ENCODE peak calls at places on chromosomes 5 and 9, in eight cellular contexts. One of them, this sample, is unnamed.

GRCh38 chr9:96564217-96564616 is 55.4 kb downstream of the CDC14B start:
- DNase-seq in psoas muscle: no peak
- DNase-seq in transverse colon: no peak
- DNase-seq in GM12878: no peak
- DNase-seq in Caco-2: no peak
- DNase-seq in aorta: no peak
- DNase-seq in CD4-positive, alpha-beta memory T cell: no peak
- DNase-seq in mucosa of descending colon: no peak
- DNase-seq in this sample: no peak

GRCh38 chr9:120386390-120387131 is 193.4 kb downstream of the CDK5RAP2 start:
- DNase-seq in psoas muscle: no peak
- DNase-seq in transverse colon: no peak
- DNase-seq in GM12878: no peak
- DNase-seq in Caco-2: no peak
- DNase-seq in aorta: no peak
- DNase-seq in CD4-positive, alpha-beta memory T cell: no peak
- DNase-seq in mucosa of descending colon: peak; percentile 14
- DNase-seq in this sample: no peak

GRCh38 chr5:9924614-9925013 is 294.5 kb upstream of the TAS2R1 start:
- DNase-seq in psoas muscle: no peak
- DNase-seq in transverse colon: no peak
- DNase-seq in GM12878: peak; percentile 46
- DNase-seq in Caco-2: no peak
- DNase-seq in aorta: no peak
- DNase-seq in CD4-positive, alpha-beta memory T cell: no peak
- DNase-seq in mucosa of descending colon: no peak
- DNase-seq in this sample: no peak

GRCh38 chr5:147481376-147481775 is 28.5 kb downstream of the DPYSL3 start:
- DNase-seq in psoas muscle: no peak
- DNase-seq in transverse colon: no peak
- DNase-seq in GM12878: no peak
- DNase-seq in Caco-2: no peak
- DNase-seq in aorta: no peak
- DNase-seq in CD4-positive, alpha-beta memory T cell: no peak
- DNase-seq in mucosa of descending colon: no peak
- DNase-seq in this sample: no peak

GRCh38 chr9:5644522-5644921 is 15.6 kb downstream of the RIC1 start:
- DNase-seq in psoas muscle: no peak
- DNase-seq in transverse colon: no peak
- DNase-seq in GM12878: no peak
- DNase-seq in Caco-2: no peak
- DNase-seq in aorta: no peak
- DNase-seq in CD4-positive, alpha-beta memory T cell: no peak
- DNase-seq in mucosa of descending colon: no peak
- DNase-seq in this sample: no peak

GRCh38 chr9:21964925-21965385 is 29.2 kb downstream of the CDKN2A start:
- DNase-seq in psoas muscle: no peak
- DNase-seq in transverse colon: peak; percentile 48
- DNase-seq in GM12878: no peak
- DNase-seq in Caco-2: no peak
- DNase-seq in aorta: peak; percentile 71
- DNase-seq in CD4-positive, alpha-beta memory T cell: peak; percentile 60
- DNase-seq in mucosa of descending colon: peak; percentile 53
- DNase-seq in this sample: no peak

GRCh38 chr5:120502531-120502930 is 38.4 kb downstream of the PRR16 start:
- DNase-seq in psoas muscle: no peak
- DNase-seq in transverse colon: no peak
- DNase-seq in GM12878: no peak
- DNase-seq in Caco-2: no peak
- DNase-seq in aorta: no peak
- DNase-seq in CD4-positive, alpha-beta memory T cell: no peak
- DNase-seq in mucosa of descending colon: no peak
- DNase-seq in this sample: no peak

GRCh38 chr5:101843055-101843454 is 453.0 kb downstream of the SLCO4C1 start:
- DNase-seq in psoas muscle: no peak
- DNase-seq in transverse colon: no peak
- DNase-seq in GM12878: no peak
- DNase-seq in Caco-2: no peak
- DNase-seq in aorta: no peak
- DNase-seq in CD4-positive, alpha-beta memory T cell: no peak
- DNase-seq in mucosa of descending colon: no peak
- DNase-seq in this sample: no peak

GRCh38 chr9:9177081-9177480 is 1377.5 kb upstream of the DMAC1 start:
- DNase-seq in psoas muscle: no peak
- DNase-seq in transverse colon: no peak
- DNase-seq in GM12878: no peak
- DNase-seq in Caco-2: no peak
- DNase-seq in aorta: no peak
- DNase-seq in CD4-positive, alpha-beta memory T cell: no peak
- DNase-seq in mucosa of descending colon: no peak
- DNase-seq in this sample: no peak

GRCh38 chr9:98455957-98456621 is 200.6 kb upstream of the TBC1D2 start:
- DNase-seq in psoas muscle: no peak
- DNase-seq in transverse colon: no peak
- DNase-seq in GM12878: no peak
- DNase-seq in Caco-2: no peak
- DNase-seq in aorta: no peak
- DNase-seq in CD4-positive, alpha-beta memory T cell: no peak
- DNase-seq in mucosa of descending colon: no peak
- DNase-seq in this sample: no peak

GRCh38 chr5:105752801-105753200 is 1917.9 kb downstream of the EFNA5 start:
- DNase-seq in psoas muscle: no peak
- DNase-seq in transverse colon: no peak
- DNase-seq in GM12878: no peak
- DNase-seq in Caco-2: no peak
- DNase-seq in aorta: no peak
- DNase-seq in CD4-positive, alpha-beta memory T cell: no peak
- DNase-seq in mucosa of descending colon: no peak
- DNase-seq in this sample: no peak

GRCh38 chr9:93260290-93261066 is 76.5 kb downstream of the WNK2 start:
- DNase-seq in psoas muscle: peak; percentile 5
- DNase-seq in transverse colon: peak; percentile 5
- DNase-seq in GM12878: no peak
- DNase-seq in Caco-2: no peak
- DNase-seq in aorta: peak; percentile 67
- DNase-seq in CD4-positive, alpha-beta memory T cell: no peak
- DNase-seq in mucosa of descending colon: no peak
- DNase-seq in this sample: peak; percentile 56

GRCh38 chr9:88922091-88922490 is 69.2 kb upstream of the S1PR3 start:
- DNase-seq in psoas muscle: no peak
- DNase-seq in transverse colon: peak; percentile 29
- DNase-seq in GM12878: peak; percentile 13
- DNase-seq in Caco-2: no peak
- DNase-seq in aorta: no peak
- DNase-seq in CD4-positive, alpha-beta memory T cell: peak; percentile 53
- DNase-seq in mucosa of descending colon: peak; percentile 19
- DNase-seq in this sample: no peak

GRCh38 chr5:43603535-43604363 is 769 bp downstream of the NNT start:
- DNase-seq in psoas muscle: peak; percentile 83
- DNase-seq in transverse colon: peak; percentile 78
- DNase-seq in GM12878: peak; percentile 55
- DNase-seq in Caco-2: no peak
- DNase-seq in aorta: peak; percentile 89
- DNase-seq in CD4-positive, alpha-beta memory T cell: peak; percentile 71
- DNase-seq in mucosa of descending colon: peak; percentile 75
- DNase-seq in this sample: peak; percentile 84

GRCh38 chr5:77852514-77853352 is 76.6 kb upstream of the TBCA start:
- DNase-seq in psoas muscle: peak; percentile 50
- DNase-seq in transverse colon: peak; percentile 39
- DNase-seq in GM12878: peak; percentile 80
- DNase-seq in Caco-2: no peak
- DNase-seq in aorta: peak; percentile 88
- DNase-seq in CD4-positive, alpha-beta memory T cell: no peak
- DNase-seq in mucosa of descending colon: peak; percentile 20
- DNase-seq in this sample: peak; percentile 83

GRCh38 chr5:76709762-76710161 is 6.2 kb upstream of the F2R start:
- DNase-seq in psoas muscle: no peak
- DNase-seq in transverse colon: no peak
- DNase-seq in GM12878: no peak
- DNase-seq in Caco-2: no peak
- DNase-seq in aorta: no peak
- DNase-seq in CD4-positive, alpha-beta memory T cell: no peak
- DNase-seq in mucosa of descending colon: no peak
- DNase-seq in this sample: no peak

GRCh38 chr9:113528088-113528487 is 64.6 kb downstream of the RGS3 start:
- DNase-seq in psoas muscle: no peak
- DNase-seq in transverse colon: peak; percentile 90
- DNase-seq in GM12878: no peak
- DNase-seq in Caco-2: no peak
- DNase-seq in aorta: no peak
- DNase-seq in CD4-positive, alpha-beta memory T cell: no peak
- DNase-seq in mucosa of descending colon: peak; percentile 90
- DNase-seq in this sample: no peak

GRCh38 chr5:149002761-149003689 is 59.8 kb downstream of the SH3TC2 start:
- DNase-seq in psoas muscle: no peak
- DNase-seq in transverse colon: no peak
- DNase-seq in GM12878: no peak
- DNase-seq in Caco-2: no peak
- DNase-seq in aorta: no peak
- DNase-seq in CD4-positive, alpha-beta memory T cell: no peak
- DNase-seq in mucosa of descending colon: no peak
- DNase-seq in this sample: no peak

DNA sequence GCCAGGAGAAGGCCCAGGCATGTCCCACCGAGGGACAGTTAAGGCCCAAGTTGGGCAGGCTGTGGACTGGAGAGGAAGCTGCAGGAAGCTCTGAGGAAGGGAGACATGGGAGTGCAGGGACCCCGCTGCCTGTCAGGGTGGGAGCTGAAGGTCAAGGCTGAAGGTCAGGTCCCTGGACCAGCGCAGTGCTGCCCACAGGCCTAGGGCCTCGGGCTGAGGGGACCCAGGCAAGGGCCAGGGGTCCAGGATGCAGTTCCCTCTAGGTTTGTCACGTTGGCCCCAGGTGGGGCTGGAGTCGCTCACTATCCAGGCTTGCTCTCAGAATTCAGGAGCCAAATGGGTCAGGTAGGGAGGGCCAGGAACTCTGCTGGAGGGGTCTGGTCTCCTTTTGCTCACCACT is 76.7 kb upstream of the STXBP1 start:
- DNase-seq in psoas muscle: peak; percentile 5
- DNase-seq in transverse colon: no peak
- DNase-seq in GM12878: no peak
- DNase-seq in Caco-2: no peak
- DNase-seq in aorta: no peak
- DNase-seq in CD4-positive, alpha-beta memory T cell: no peak
- DNase-seq in mucosa of descending colon: no peak
- DNase-seq in this sample: peak; percentile 43
- H3K4me1 ChIP-seq in psoas muscle: no peaks in the 10 kb centered on the region
- H3K4me1 ChIP-seq in transverse colon: peaks cover 15% of the 10 kb centered on the region
- H3K4me1 ChIP-seq in GM12878: no peaks in the 10 kb centered on the region
- H3K4me1 ChIP-seq in Caco-2: no peaks in the 10 kb centered on the region
- H3K4me1 ChIP-seq in aorta: no peaks in the 10 kb centered on the region
- H3K4me1 ChIP-seq in CD4-positive, alpha-beta memory T cell: peaks cover 3% of the 10 kb centered on the region
- H3K4me1 ChIP-seq in mucosa of descending colon: peaks cover 17% of the 10 kb centered on the region
- H3K4me1 ChIP-seq in this sample: peaks cover 7% of the 10 kb centered on the region

GRCh38 chr9:87824216-87824875 is 58.3 kb upstream of the SPATA31E1 start:
- DNase-seq in psoas muscle: no peak
- DNase-seq in transverse colon: no peak
- DNase-seq in GM12878: no peak
- DNase-seq in Caco-2: no peak
- DNase-seq in aorta: no peak
- DNase-seq in CD4-positive, alpha-beta memory T cell: no peak
- DNase-seq in mucosa of descending colon: no peak
- DNase-seq in this sample: no peak
- H3K4me3 ChIP-seq in psoas muscle: no peak overlapping the region
- H3K4me3 ChIP-seq in transverse colon: no peak overlapping the region
- H3K4me3 ChIP-seq in GM12878: no peak overlapping the region
- H3K4me3 ChIP-seq in Caco-2: no peak overlapping the region
- H3K4me3 ChIP-seq in aorta: no peak overlapping the region
- H3K4me3 ChIP-seq in CD4-positive, alpha-beta memory T cell: no peak overlapping the region
- H3K4me3 ChIP-seq in mucosa of descending colon: no peak overlapping the region
- H3K4me3 ChIP-seq in this sample: no peak overlapping the region

DNA sequence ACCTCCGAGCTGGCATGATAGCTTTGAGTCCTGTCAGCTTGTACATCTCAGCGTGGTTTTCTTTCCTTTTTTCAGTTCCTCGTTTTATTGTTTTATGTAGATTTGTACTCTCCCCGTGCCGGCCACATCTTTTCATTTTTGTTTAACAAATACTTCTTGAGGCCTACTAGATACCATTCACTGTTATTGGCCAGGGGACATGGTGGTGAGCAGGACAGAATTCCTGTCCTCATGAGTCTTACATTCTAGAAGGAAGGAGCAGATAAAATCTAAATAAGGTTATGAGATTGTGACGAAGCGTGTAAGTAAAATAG is 1.2 kb downstream of the UGCG start:
- DNase-seq in psoas muscle: no peak
- DNase-seq in transverse colon: peak; percentile 48
- DNase-seq in GM12878: peak; percentile 74
- DNase-seq in Caco-2: no peak
- DNase-seq in aorta: no peak
- DNase-seq in CD4-positive, alpha-beta memory T cell: no peak
- DNase-seq in mucosa of descending colon: no peak
- DNase-seq in this sample: no peak
- H3K4me1 ChIP-seq in psoas muscle: peaks cover 43% of the 10 kb centered on the region
- H3K4me1 ChIP-seq in transverse colon: peaks cover 16% of the 10 kb centered on the region
- H3K4me1 ChIP-seq in GM12878: peaks cover 6% of the 10 kb centered on the region
- H3K4me1 ChIP-seq in Caco-2: peaks cover 31% of the 10 kb centered on the region
- H3K4me1 ChIP-seq in aorta: peaks cover 4% of the 10 kb centered on the region
- H3K4me1 ChIP-seq in CD4-positive, alpha-beta memory T cell: peaks cover 58% of the 10 kb centered on the region
- H3K4me1 ChIP-seq in mucosa of descending colon: peaks cover 24% of the 10 kb centered on the region
- H3K4me1 ChIP-seq in this sample: peaks cover 6% of the 10 kb centered on the region

GRCh38 chr9:7211657-7212056 is 453.9 kb downstream of the KDM4C start:
- DNase-seq in psoas muscle: no peak
- DNase-seq in transverse colon: no peak
- DNase-seq in GM12878: no peak
- DNase-seq in Caco-2: no peak
- DNase-seq in aorta: no peak
- DNase-seq in CD4-positive, alpha-beta memory T cell: no peak
- DNase-seq in mucosa of descending colon: no peak
- DNase-seq in this sample: no peak

GRCh38 chr9:7210854-7211637 is 453.3 kb downstream of the KDM4C start:
- DNase-seq in psoas muscle: no peak
- DNase-seq in transverse colon: no peak
- DNase-seq in GM12878: no peak
- DNase-seq in Caco-2: no peak
- DNase-seq in aorta: no peak
- DNase-seq in CD4-positive, alpha-beta memory T cell: no peak
- DNase-seq in mucosa of descending colon: no peak
- DNase-seq in this sample: no peak

GRCh38 chr9:7209990-7210389 is 452.2 kb downstream of the KDM4C start:
- DNase-seq in psoas muscle: no peak
- DNase-seq in transverse colon: no peak
- DNase-seq in GM12878: no peak
- DNase-seq in Caco-2: no peak
- DNase-seq in aorta: no peak
- DNase-seq in CD4-positive, alpha-beta memory T cell: no peak
- DNase-seq in mucosa of descending colon: no peak
- DNase-seq in this sample: no peak

GRCh38 chr9:7209051-7209450 is 451.3 kb downstream of the KDM4C start:
- DNase-seq in psoas muscle: no peak
- DNase-seq in transverse colon: no peak
- DNase-seq in GM12878: no peak
- DNase-seq in Caco-2: no peak
- DNase-seq in aorta: no peak
- DNase-seq in CD4-positive, alpha-beta memory T cell: no peak
- DNase-seq in mucosa of descending colon: no peak
- DNase-seq in this sample: no peak

DNA sequence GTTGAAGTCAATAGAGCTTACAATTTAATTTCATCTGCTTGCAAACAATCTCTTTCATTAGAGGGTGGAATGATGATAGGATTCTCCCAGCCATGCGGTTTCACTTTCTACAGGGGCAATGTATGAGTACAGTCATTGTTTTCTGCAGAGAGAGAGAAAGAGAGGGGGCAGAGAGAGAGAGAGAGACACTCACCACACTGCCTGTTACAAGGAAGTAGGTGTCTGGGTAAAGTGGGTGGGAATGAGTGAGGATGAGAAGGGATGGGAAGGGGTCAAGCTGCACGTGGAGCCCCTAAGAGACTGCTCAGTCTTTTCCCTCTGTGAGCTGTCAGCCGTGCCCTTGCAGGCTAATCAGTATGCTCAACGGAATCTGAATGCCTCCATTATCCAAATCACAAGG is 454.3 kb downstream of the KDM4C start:
- DNase-seq in psoas muscle: no peak
- DNase-seq in transverse colon: no peak
- DNase-seq in GM12878: no peak
- DNase-seq in Caco-2: no peak
- DNase-seq in aorta: no peak
- DNase-seq in CD4-positive, alpha-beta memory T cell: no peak
- DNase-seq in mucosa of descending colon: no peak
- DNase-seq in this sample: no peak
- H3K4me3 ChIP-seq in psoas muscle: no peak overlapping the region
- H3K4me3 ChIP-seq in transverse colon: no peak overlapping the region
- H3K4me3 ChIP-seq in GM12878: no peak overlapping the region
- H3K4me3 ChIP-seq in Caco-2: no peak overlapping the region
- H3K4me3 ChIP-seq in aorta: no peak overlapping the region
- H3K4me3 ChIP-seq in CD4-positive, alpha-beta memory T cell: no peak overlapping the region
- H3K4me3 ChIP-seq in mucosa of descending colon: no peak overlapping the region
- H3K4me3 ChIP-seq in this sample: no peak overlapping the region

This sample was measured in right cardiac atrium.